ENCODE peak calls at places on chromosomes 13 and 19, in six cellular contexts. O is psoas muscle, C is thoracic aorta, T is uterus, J is OCI-LY7, V is ovary. Y is an unnamed sample. For H3K36me3, the result is how much of the 10 kb centered on the place peaks cover.

GRCh38 chr19:9917322-9917721 is 19.0 kb downstream of the OLFM2 start:
- DNase-seq in O (no peak), C (no peak), T (peak), J (peak), V (no peak), Y (no peak)

GRCh38 chr19:2623743-2624142 is 78.8 kb downstream of the GNG7 start:
- DNase-seq in O (no peak), C (no peak), T (no peak), J (peak), V (no peak), Y (no peak)

GRCh38 chr13:65292488-65292901 is 1937.6 kb downstream of the PCDH9 start:
- DNase-seq in O (no peak), C (no peak), T (no peak), J (no peak), V (no peak), Y (no peak)

GRCh38 chr13:73754727-73755292 is 379.4 kb downstream of the KLF12 start:
- DNase-seq in O (no peak), C (no peak), T (no peak), J (peak), V (no peak), Y (no peak)

GRCh38 chr19:16799740-16800139 is 29.5 kb upstream of the SIN3B start:
- DNase-seq in O (no peak), C (no peak), T (no peak), J (no peak), V (no peak), Y (no peak)

GRCh38 chr13:99661791-99662190 is 160.5 kb downstream of the TM9SF2 start:
- DNase-seq in O (no peak), C (no peak), T (no peak), J (no peak), V (no peak), Y (no peak)

GRCh38 chr19:57075801-57076492 is 43.8 kb upstream of the USP29 start:
- DNase-seq in O (no peak), C (no peak), T (no peak), J (no peak), V (no peak), Y (no peak)

GRCh38 chr19:2527716-2528115 is 51.8 kb downstream of the GADD45B start:
- DNase-seq in O (no peak), C (no peak), T (no peak), J (no peak), V (no peak), Y (no peak)

GRCh38 chr19:36072081-36072480 is 17.4 kb downstream of the WDR62 start:
- DNase-seq in O (no peak), C (no peak), T (no peak), J (no peak), V (no peak), Y (no peak)

GRCh38 chr13:42969558-42970172 is 22.4 kb downstream of the EPSTI1 start:
- DNase-seq in O (peak), C (peak), T (peak), J (peak), V (peak), Y (peak)

GRCh38 chr13:62375653-62376052 is 960.0 kb upstream of the PCDH20 start:
- DNase-seq in O (no peak), C (no peak), T (no peak), J (no peak), V (no peak), Y (no peak)

GRCh38 chr13:46168818-46169217 is 13.2 kb downstream of the LCP1 start:
- DNase-seq in O (no peak), C (no peak), T (no peak), J (no peak), V (no peak), Y (no peak)

GRCh38 chr19:43641333-43641732 is 1.7 kb upstream of the CADM4 start:
- DNase-seq in O (no peak), C (no peak), T (no peak), J (no peak), V (no peak), Y (no peak)

GRCh38 chr19:51511353-51511752 is 9.8 kb upstream of the SIGLEC12 start:
- DNase-seq in O (no peak), C (no peak), T (no peak), J (peak), V (no peak), Y (no peak)

GRCh38 chr13:47066261-47066660 is 169.4 kb upstream of the HTR2A start:
- DNase-seq in O (no peak), C (no peak), T (no peak), J (no peak), V (no peak), Y (no peak)

GRCh38 chr19:38917921-38918491 is 6.0 kb upstream of the CCER2 start:
- DNase-seq in O (no peak), C (no peak), T (no peak), J (no peak), V (no peak), Y (no peak)

GRCh38 chr13:39279077-39279476 is 240.8 kb downstream of the NHLRC3 start:
- DNase-seq in O (no peak), C (no peak), T (no peak), J (no peak), V (no peak), Y (no peak)

GRCh38 chr13:113582841-113583631 is 1.5 kb upstream of the TFDP1 start:
- DNase-seq in O (no peak), C (no peak), T (no peak), J (no peak), V (peak), Y (peak)

GRCh38 chr19:34662919-34663318 is 14.0 kb downstream of the SCGB2B2 start:
- DNase-seq in O (no peak), C (no peak), T (no peak), J (peak), V (no peak), Y (no peak)

GRCh38 chr19:4744451-4745170 is 21.0 kb upstream of the DPP9 start:
- DNase-seq in O (no peak), C (no peak), T (peak), J (no peak), V (peak), Y (no peak)

GRCh38 chr19:36572593-36573019 is 486 bp downstream of the ZNF529 start:
- DNase-seq in O (no peak), C (no peak), T (no peak), J (no peak), V (no peak), Y (no peak)

GRCh38 chr13:42218576-42218975 is 53.4 kb upstream of the AKAP11 start:
- DNase-seq in O (no peak), C (no peak), T (no peak), J (no peak), V (no peak), Y (no peak)

GRCh38 chr13:83151308-83151660 is 731.0 kb downstream of the SLITRK1 start:
- DNase-seq in O (no peak), C (no peak), T (no peak), J (no peak), V (no peak), Y (no peak)

GRCh38 chr19:52535831-52536800 is 8.6 kb downstream of the ZNF808 start:
- DNase-seq in O (peak), C (peak), T (peak), J (peak), V (peak), Y (peak)

GRCh38 chr19:13881692-13882418 is 4.9 kb downstream of the NANOS3 start:
- DNase-seq in O (peak), C (no peak), T (no peak), J (no peak), V (no peak), Y (no peak)

GRCh38 chr19:48565090-48565489 is 13.1 kb downstream of the SULT2B1 start:
- DNase-seq in O (no peak), C (no peak), T (no peak), J (no peak), V (no peak), Y (no peak)

GRCh38 chr13:98778749-98779148 is 26.3 kb upstream of the SLC15A1 start:
- DNase-seq in O (no peak), C (no peak), T (no peak), J (no peak), V (no peak), Y (no peak)

GRCh38 chr19:4717191-4717965 is 6.3 kb downstream of the DPP9 start:
- DNase-seq in O (no peak), C (no peak), T (no peak), J (no peak), V (no peak), Y (peak)

GRCh38 chr13:72437458-72437857 is 290.0 kb downstream of the MZT1 start:
- DNase-seq in O (no peak), C (no peak), T (no peak), J (no peak), V (no peak), Y (no peak)

GRCh38 chr13:43522788-43523187 is 264.0 kb downstream of the ENOX1 start:
- DNase-seq in O (no peak), C (no peak), T (no peak), J (no peak), V (no peak), Y (no peak)

GRCh38 chr19:45154064-45154827 is 6.5 kb downstream of the NKPD1 start:
- DNase-seq in O (peak), C (no peak), T (no peak), J (no peak), V (peak), Y (no peak)

GRCh38 chr13:32125746-32126145 is 94.2 kb downstream of the FRY start:
- DNase-seq in O (no peak), C (no peak), T (no peak), J (no peak), V (no peak), Y (no peak)

GRCh38 chr13:53782400-53783030 is 753.9 kb downstream of the OLFM4 start:
- DNase-seq in O (no peak), C (no peak), T (no peak), J (peak), V (no peak), Y (no peak)

GRCh38 chr19:47230122-47230920 is 678 bp downstream of the BBC3 start:
- DNase-seq in O (peak), C (no peak), T (peak), J (peak), V (peak), Y (peak)

GRCh38 chr19:17576758-17577532 is 21.5 kb downstream of the COLGALT1 start:
- DNase-seq in O (no peak), C (no peak), T (peak), J (no peak), V (peak), Y (peak)

GRCh38 chr19:18776288-18776594 is 14.9 kb downstream of the COMP start:
- DNase-seq in O (no peak), C (no peak), T (no peak), J (no peak), V (no peak), Y (no peak)

GRCh38 chr19:40414536-40415535 is 1.7 kb upstream of the PRX start:
- DNase-seq in O (no peak), C (no peak), T (no peak), J (no peak), V (no peak), Y (no peak)
- H3K27ac ChIP-seq in O (peak), C (no peak), T (no peak), J (no peak), V (no peak), Y (peak)

GRCh38 chr13:111289251-111289650 is 31.2 kb upstream of the TEX29 start:
- DNase-seq in O (no peak), C (no peak), T (no peak), J (no peak), V (no peak), Y (no peak)
- H3K36me3 ChIP-seq in O (under half), C (half or more), T (under half), J (half or more), V (under half), Y (under half)

GRCh38 chr13:48151343-48151742 is 56.4 kb upstream of the MED4 start:
- DNase-seq in O (no peak), C (no peak), T (no peak), J (no peak), V (no peak), Y (no peak)
- H3K27ac ChIP-seq in O (no peak), C (no peak), T (no peak), J (no peak), V (no peak), Y (no peak)

DNA sequence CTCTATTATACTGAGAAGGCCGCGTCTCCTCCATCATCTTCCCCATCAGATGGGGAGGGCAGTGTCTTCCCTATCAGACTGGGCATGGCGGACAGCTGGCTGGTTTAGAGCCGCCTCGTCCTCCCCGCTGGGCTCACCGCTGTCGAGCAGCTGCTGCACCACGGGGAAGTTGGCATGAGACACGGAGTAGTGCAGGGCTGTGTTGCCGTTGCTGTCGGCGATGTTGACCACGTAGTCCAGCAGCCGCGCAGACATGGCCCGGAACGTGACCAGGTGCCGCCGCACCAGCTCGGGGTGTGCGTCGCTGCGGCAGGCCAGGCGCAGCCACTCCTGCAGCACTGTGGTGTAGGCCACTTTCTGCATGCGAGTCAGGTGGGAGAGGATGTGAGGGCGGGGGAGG is 18.8 kb upstream of the SPC24 start:
- DNase-seq in O (no peak), C (no peak), T (no peak), J (no peak), V (no peak), Y (no peak)
- H3K36me3 ChIP-seq in O (under half), C (half or more), T (under half), J (half or more), V (under half), Y (half or more)

GRCh38 chr19:33306191-33306590 is 3.9 kb upstream of the CEBPA start:
- DNase-seq in O (no peak), C (no peak), T (no peak), J (no peak), V (no peak), Y (no peak)

GRCh38 chr19:33303791-33304759 is 1.7 kb upstream of the CEBPA start:
- DNase-seq in O (no peak), C (no peak), T (no peak), J (no peak), V (no peak), Y (no peak)

GRCh38 chr19:33302974-33303790 is 848 bp upstream of the CEBPA start:
- DNase-seq in O (peak), C (no peak), T (peak), J (peak), V (peak), Y (no peak)

GRCh38 chr19:33306853-33307792 is 4.8 kb upstream of the CEBPA start:
- DNase-seq in O (no peak), C (no peak), T (no peak), J (no peak), V (no peak), Y (no peak)

DNA sequence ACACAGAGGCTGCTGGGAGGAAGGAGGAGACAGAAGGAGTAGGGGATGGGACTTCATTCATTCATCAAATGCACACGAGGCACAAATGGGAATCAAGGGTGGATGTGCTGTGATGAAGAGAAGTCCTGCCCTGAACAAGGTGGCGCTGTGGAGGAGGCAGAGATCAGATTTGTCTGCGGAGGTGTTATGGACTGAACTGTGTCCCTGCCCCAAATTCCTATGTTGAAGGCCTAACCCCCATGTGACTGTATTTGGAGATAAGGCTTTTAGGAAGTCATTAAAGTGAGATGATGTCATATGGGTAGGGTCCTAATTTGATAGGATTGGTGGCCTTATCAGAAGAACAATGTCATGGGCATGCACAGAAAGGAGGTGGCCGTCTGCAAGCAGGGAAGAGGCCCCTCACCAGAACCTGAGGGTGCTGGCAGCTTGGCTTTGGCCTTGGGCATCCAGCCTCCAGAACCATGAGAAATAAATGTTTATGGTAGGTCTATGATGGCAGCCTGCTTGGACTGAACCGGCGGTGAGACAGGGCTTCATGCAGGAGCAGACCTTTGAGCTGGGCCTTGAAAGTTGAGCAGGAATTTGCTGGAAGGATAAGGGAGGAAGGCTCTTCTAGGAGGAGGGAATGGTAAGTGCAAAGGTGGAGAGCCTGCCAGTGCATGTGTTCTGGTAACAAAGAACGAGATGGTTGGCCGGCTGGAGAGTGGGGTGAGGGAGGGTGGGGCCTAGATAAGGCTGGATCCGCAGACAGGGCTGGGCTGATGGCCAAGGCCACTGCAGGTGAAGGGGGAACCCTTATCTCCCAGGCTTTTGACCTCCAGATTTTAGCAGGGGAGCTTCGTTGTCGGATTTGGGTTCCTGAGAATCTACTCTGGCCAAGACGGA is 2.7 kb upstream of the CEBPA start:
- DNase-seq in O (no peak), C (no peak), T (no peak), J (peak), V (no peak), Y (peak)
- H3K27ac ChIP-seq in O (peak), C (no peak), T (peak), J (no peak), V (no peak), Y (peak)

DNA sequence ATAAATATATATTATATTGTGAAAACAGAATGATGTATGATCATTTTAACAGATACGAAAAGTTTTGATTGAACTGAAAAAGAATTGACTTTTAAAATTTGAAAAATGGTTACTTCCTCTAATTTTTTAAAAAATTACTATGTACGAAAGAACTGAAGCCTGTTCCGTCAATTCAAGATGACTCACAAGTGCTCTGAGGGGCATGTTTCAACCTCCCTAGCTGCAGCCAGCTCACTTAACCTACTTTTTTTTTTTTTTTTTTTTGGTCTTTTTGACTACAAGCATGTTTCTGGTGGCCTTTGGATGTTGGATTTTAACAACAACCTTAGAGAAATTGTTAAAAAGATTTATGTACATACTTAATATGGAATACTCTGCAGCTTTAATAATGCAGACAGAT is 1139.3 kb downstream of the DIAPH3 start:
- DNase-seq in O (no peak), C (no peak), T (no peak), J (no peak), V (no peak), Y (no peak)
- H3K36me3 ChIP-seq in O (under half), C (under half), T (under half), J (under half), V (under half), Y (under half)

GRCh38 chr13:102386461-102386860 is 15.4 kb downstream of the FGF14 start:
- DNase-seq in O (no peak), C (no peak), T (no peak), J (no peak), V (no peak), Y (no peak)
- H3K27ac ChIP-seq in O (no peak), C (no peak), T (no peak), J (no peak), V (no peak), Y (no peak)

DNA sequence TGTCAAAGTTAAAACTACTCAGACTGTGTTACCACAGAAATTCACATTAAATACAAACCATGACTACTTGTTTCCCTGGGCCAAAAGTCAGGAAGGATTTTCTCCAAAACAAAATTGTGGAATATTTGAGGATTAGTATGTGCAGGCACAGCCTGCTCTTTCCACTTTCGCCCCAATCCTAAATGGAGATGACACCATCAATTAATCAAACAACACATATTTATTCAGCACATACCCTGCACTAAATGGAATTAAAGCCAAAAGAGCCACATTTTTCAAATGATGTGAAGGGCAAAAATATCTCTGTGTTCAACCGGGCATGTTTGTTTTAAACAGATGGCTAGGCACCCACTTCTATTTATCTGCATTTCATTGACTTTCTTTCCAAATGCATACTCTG is 523.1 kb downstream of the DCT start:
- DNase-seq in O (no peak), C (no peak), T (no peak), J (no peak), V (no peak), Y (no peak)
- H3K36me3 ChIP-seq in O (under half), C (under half), T (under half), J (under half), V (under half), Y (under half)

GRCh38 chr19:8528500-8528899 is 14.5 kb upstream of the ZNF414 start:
- DNase-seq in O (no peak), C (no peak), T (no peak), J (no peak), V (no peak), Y (no peak)

GRCh38 chr19:8532170-8532569 is 18.2 kb upstream of the ZNF414 start:
- DNase-seq in O (no peak), C (no peak), T (no peak), J (no peak), V (no peak), Y (no peak)

GRCh38 chr19:8530061-8530679 is 16.2 kb upstream of the ZNF414 start:
- DNase-seq in O (no peak), C (no peak), T (no peak), J (no peak), V (no peak), Y (no peak)

GRCh38 chr19:8529369-8530006 is 15.5 kb upstream of the ZNF414 start:
- DNase-seq in O (no peak), C (no peak), T (no peak), J (no peak), V (no peak), Y (no peak)

DNA sequence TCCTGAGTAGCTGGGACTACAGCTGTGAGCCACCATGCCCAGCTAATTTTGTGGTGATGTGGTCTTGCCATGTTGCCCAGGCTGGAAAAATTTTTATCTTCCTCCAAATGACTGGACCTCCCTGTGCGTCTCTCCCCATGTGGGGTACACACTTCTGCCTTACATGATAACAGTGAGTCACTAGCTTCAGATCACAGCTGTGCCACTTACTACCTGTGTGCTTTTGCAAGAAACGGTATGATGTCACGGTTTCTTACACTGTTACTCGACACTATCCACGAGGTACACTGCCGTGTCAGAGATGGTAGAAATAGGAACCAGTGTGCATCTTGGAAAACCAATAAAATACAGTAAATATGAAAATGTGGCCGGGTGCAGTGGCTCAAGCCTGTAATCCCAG is 17.5 kb upstream of the ZNF414 start:
- DNase-seq in O (no peak), C (no peak), T (no peak), J (no peak), V (no peak), Y (no peak)
- H3K27ac ChIP-seq in O (no peak), C (no peak), T (no peak), J (no peak), V (no peak), Y (no peak)

GRCh38 chr13:85334187-85334586 is 465.0 kb downstream of the SLITRK6 start:
- DNase-seq in O (no peak), C (no peak), T (no peak), J (no peak), V (no peak), Y (no peak)

GRCh38 chr13:85332595-85332994 is 466.6 kb downstream of the SLITRK6 start:
- DNase-seq in O (no peak), C (no peak), T (no peak), J (no peak), V (no peak), Y (no peak)

GRCh38 chr13:85333511-85333910 is 465.7 kb downstream of the SLITRK6 start:
- DNase-seq in O (no peak), C (no peak), T (no peak), J (no peak), V (no peak), Y (no peak)
- H3K36me3 ChIP-seq in O (under half), C (under half), T (under half), J (under half), V (under half), Y (under half)

Y was measured in lung.